ENCODE peak calls at places on chromosomes 12 and 14, in six cellular contexts. I is erythroblast, A is HuH-7.5, J is GM18507, P is PC-3, N is mucosa of gallbladder. V is an unnamed sample.

GRCh38 chr12:58500399-58500798 is 419.9 kb downstream of the LRIG3 start:
- DNase-seq in I (no peak), A (no peak), J (no peak), P (peak), N (no peak), V (no peak)

GRCh38 chr14:22221508-22221907 is 367.5 kb downstream of the DAD1 start:
- DNase-seq in I (peak), A (no peak), J (no peak), P (peak), N (no peak), V (no peak)

GRCh38 chr12:71038960-71039359 is 118.4 kb upstream of the PTPRR start:
- DNase-seq in I (no peak), A (no peak), J (no peak), P (no peak), N (no peak), V (no peak)

GRCh38 chr12:95277139-95277538 is 59.5 kb downstream of the VEZT start:
- DNase-seq in I (no peak), A (no peak), J (no peak), P (peak), N (no peak), V (no peak)

GRCh38 chr14:100988411-100988900 is 84.9 kb upstream of the RTL1 start:
- DNase-seq in I (no peak), A (no peak), J (no peak), P (peak), N (no peak), V (no peak)

GRCh38 chr14:37019488-37019887 is 152.9 kb downstream of the SLC25A21 start:
- DNase-seq in I (no peak), A (no peak), J (no peak), P (no peak), N (no peak), V (no peak)

GRCh38 chr14:32372154-32372553 is 43.1 kb downstream of the AKAP6 start:
- DNase-seq in I (no peak), A (no peak), J (no peak), P (peak), N (no peak), V (no peak)

GRCh38 chr12:27015730-27016076 is 1.5 kb upstream of the TM7SF3 start:
- DNase-seq in I (peak), A (no peak), J (no peak), P (peak), N (no peak), V (no peak)

GRCh38 chr12:54596526-54596946 is 8.1 kb upstream of the PPP1R1A start:
- DNase-seq in I (peak), A (no peak), J (no peak), P (peak), N (peak), V (peak)

GRCh38 chr12:75323663-75324062 is 6.5 kb downstream of the CAPS2 start:
- DNase-seq in I (no peak), A (no peak), J (no peak), P (no peak), N (no peak), V (no peak)

GRCh38 chr14:103520657-103521437 is 1.8 kb downstream of the CKB start:
- DNase-seq in I (peak), A (peak), J (peak), P (peak), N (peak), V (peak)

GRCh38 chr14:90522585-90523191 is 125.9 kb downstream of the CALM1 start:
- DNase-seq in I (no peak), A (no peak), J (no peak), P (peak), N (no peak), V (peak)

GRCh38 chr12:10154145-10154496 is 17.8 kb downstream of the OLR1 start:
- DNase-seq in I (no peak), A (no peak), J (no peak), P (no peak), N (no peak), V (no peak)

GRCh38 chr14:22174412-22174811 is 414.6 kb downstream of the DAD1 start:
- DNase-seq in I (no peak), A (no peak), J (no peak), P (no peak), N (no peak), V (no peak)

GRCh38 chr12:116542345-116542950 is 16.7 kb upstream of the MAP1LC3B2 start:
- DNase-seq in I (peak), A (no peak), J (no peak), P (peak), N (no peak), V (no peak)

GRCh38 chr12:94595152-94595551 is 55.2 kb downstream of the TMCC3 start:
- DNase-seq in I (no peak), A (no peak), J (no peak), P (peak), N (no peak), V (no peak)

GRCh38 chr12:121423682-121424631 is 24.0 kb downstream of the RNF34 start:
- DNase-seq in I (no peak), A (no peak), J (no peak), P (no peak), N (no peak), V (no peak)

GRCh38 chr14:59215353-59215752 is 26.9 kb downstream of the DAAM1 start:
- DNase-seq in I (no peak), A (no peak), J (no peak), P (no peak), N (peak), V (peak)

V was measured in transverse colon.